ENCODE peak calls at places on chromosomes 5 and 9, in seven cellular contexts. One of them, this sample, is unnamed.

GRCh38 chr5:149284501-149284900 is 12.8 kb downstream of the AFAP1L1 start:
- DNase-seq in GM12865: no peak
- DNase-seq in spleen: no peak
- DNase-seq in BE2C: no peak
- DNase-seq in AG10803: peak
- DNase-seq in sigmoid colon: peak
- DNase-seq in fibroblast of lung: no peak
- DNase-seq in this sample: peak

GRCh38 chr5:142945845-142946244 is 175.7 kb downstream of the ARHGAP26 start:
- DNase-seq in GM12865: no peak
- DNase-seq in spleen: no peak
- DNase-seq in BE2C: no peak
- DNase-seq in AG10803: no peak
- DNase-seq in sigmoid colon: no peak
- DNase-seq in fibroblast of lung: no peak
- DNase-seq in this sample: no peak

GRCh38 chr9:93264338-93265125 is 80.6 kb downstream of the WNK2 start:
- DNase-seq in GM12865: no peak
- DNase-seq in spleen: peak
- DNase-seq in BE2C: no peak
- DNase-seq in AG10803: no peak
- DNase-seq in sigmoid colon: peak
- DNase-seq in fibroblast of lung: no peak
- DNase-seq in this sample: no peak

GRCh38 chr9:99105152-99106043 is 485 bp downstream of the TGFBR1 start:
- DNase-seq in GM12865: peak
- DNase-seq in spleen: peak
- DNase-seq in BE2C: peak
- DNase-seq in AG10803: peak
- DNase-seq in sigmoid colon: peak
- DNase-seq in fibroblast of lung: peak
- DNase-seq in this sample: peak

GRCh38 chr9:106885451-106885850 is 22.5 kb downstream of the ZNF462 start:
- DNase-seq in GM12865: no peak
- DNase-seq in spleen: no peak
- DNase-seq in BE2C: no peak
- DNase-seq in AG10803: peak
- DNase-seq in sigmoid colon: peak
- DNase-seq in fibroblast of lung: peak
- DNase-seq in this sample: no peak

GRCh38 chr9:92975452-92975770 is 28.1 kb downstream of the FGD3 start:
- DNase-seq in GM12865: no peak
- DNase-seq in spleen: no peak
- DNase-seq in BE2C: no peak
- DNase-seq in AG10803: no peak
- DNase-seq in sigmoid colon: no peak
- DNase-seq in fibroblast of lung: no peak
- DNase-seq in this sample: no peak

GRCh38 chr9:82021198-82021597 is 32.6 kb downstream of the SPATA31D1 start:
- DNase-seq in GM12865: no peak
- DNase-seq in spleen: no peak
- DNase-seq in BE2C: no peak
- DNase-seq in AG10803: peak
- DNase-seq in sigmoid colon: peak
- DNase-seq in fibroblast of lung: peak
- DNase-seq in this sample: peak

GRCh38 chr5:41418220-41419031 is 92.0 kb downstream of the PLCXD3 start:
- DNase-seq in GM12865: no peak
- DNase-seq in spleen: no peak
- DNase-seq in BE2C: no peak
- DNase-seq in AG10803: peak
- DNase-seq in sigmoid colon: no peak
- DNase-seq in fibroblast of lung: peak
- DNase-seq in this sample: no peak

GRCh38 chr5:81014348-81014747 is 54.2 kb downstream of the RASGRF2 start:
- DNase-seq in GM12865: no peak
- DNase-seq in spleen: no peak
- DNase-seq in BE2C: no peak
- DNase-seq in AG10803: no peak
- DNase-seq in sigmoid colon: no peak
- DNase-seq in fibroblast of lung: peak
- DNase-seq in this sample: no peak

GRCh38 chr5:21219966-21220365 is 1232.0 kb upstream of the CDH18 start:
- DNase-seq in GM12865: no peak
- DNase-seq in spleen: no peak
- DNase-seq in BE2C: peak
- DNase-seq in AG10803: no peak
- DNase-seq in sigmoid colon: no peak
- DNase-seq in fibroblast of lung: no peak
- DNase-seq in this sample: no peak

GRCh38 chr9:75186767-75187380 is 98.6 kb downstream of the OSTF1 start:
- DNase-seq in GM12865: peak
- DNase-seq in spleen: no peak
- DNase-seq in BE2C: no peak
- DNase-seq in AG10803: peak
- DNase-seq in sigmoid colon: no peak
- DNase-seq in fibroblast of lung: no peak
- DNase-seq in this sample: no peak

GRCh38 chr5:149011084-149011483 is 51.8 kb downstream of the SH3TC2 start:
- DNase-seq in GM12865: no peak
- DNase-seq in spleen: no peak
- DNase-seq in BE2C: peak
- DNase-seq in AG10803: peak
- DNase-seq in sigmoid colon: no peak
- DNase-seq in fibroblast of lung: no peak
- DNase-seq in this sample: no peak

GRCh38 chr5:127011151-127011550 is 19.2 kb downstream of the MARCHF3 start:
- DNase-seq in GM12865: no peak
- DNase-seq in spleen: no peak
- DNase-seq in BE2C: no peak
- DNase-seq in AG10803: peak
- DNase-seq in sigmoid colon: no peak
- DNase-seq in fibroblast of lung: peak
- DNase-seq in this sample: no peak

GRCh38 chr5:133389066-133389590 is 223.2 kb downstream of the FSTL4 start:
- DNase-seq in GM12865: no peak
- DNase-seq in spleen: no peak
- DNase-seq in BE2C: no peak
- DNase-seq in AG10803: no peak
- DNase-seq in sigmoid colon: peak
- DNase-seq in fibroblast of lung: no peak
- DNase-seq in this sample: no peak

GRCh38 chr9:69932901-69933300 is 110.7 kb upstream of the MAMDC2 start:
- DNase-seq in GM12865: peak
- DNase-seq in spleen: no peak
- DNase-seq in BE2C: peak
- DNase-seq in AG10803: no peak
- DNase-seq in sigmoid colon: no peak
- DNase-seq in fibroblast of lung: no peak
- DNase-seq in this sample: no peak

GRCh38 chr5:159874308-159874707 is 42.0 kb upstream of the ADRA1B start:
- DNase-seq in GM12865: no peak
- DNase-seq in spleen: no peak
- DNase-seq in BE2C: no peak
- DNase-seq in AG10803: no peak
- DNase-seq in sigmoid colon: no peak
- DNase-seq in fibroblast of lung: peak
- DNase-seq in this sample: no peak

GRCh38 chr9:14372437-14373318 is 58.7 kb upstream of the NFIB start:
- DNase-seq in GM12865: no peak
- DNase-seq in spleen: no peak
- DNase-seq in BE2C: peak
- DNase-seq in AG10803: peak
- DNase-seq in sigmoid colon: peak
- DNase-seq in fibroblast of lung: peak
- DNase-seq in this sample: no peak

GRCh38 chr9:93117924-93118862 is 15.9 kb downstream of the NINJ1 start:
- DNase-seq in GM12865: no peak
- DNase-seq in spleen: peak
- DNase-seq in BE2C: peak
- DNase-seq in AG10803: no peak
- DNase-seq in sigmoid colon: peak
- DNase-seq in fibroblast of lung: no peak
- DNase-seq in this sample: no peak

GRCh38 chr5:10289353-10289752 is 18.3 kb downstream of the CMBL start:
- DNase-seq in GM12865: no peak
- DNase-seq in spleen: no peak
- DNase-seq in BE2C: peak
- DNase-seq in AG10803: peak
- DNase-seq in sigmoid colon: no peak
- DNase-seq in fibroblast of lung: no peak
- DNase-seq in this sample: no peak

GRCh38 chr9:38296853-38297252 is 95.6 kb upstream of the ALDH1B1 start:
- DNase-seq in GM12865: no peak
- DNase-seq in spleen: no peak
- DNase-seq in BE2C: no peak
- DNase-seq in AG10803: no peak
- DNase-seq in sigmoid colon: no peak
- DNase-seq in fibroblast of lung: no peak
- DNase-seq in this sample: no peak

GRCh38 chr9:38298904-38299303 is 93.6 kb upstream of the ALDH1B1 start:
- DNase-seq in GM12865: no peak
- DNase-seq in spleen: no peak
- DNase-seq in BE2C: no peak
- DNase-seq in AG10803: no peak
- DNase-seq in sigmoid colon: no peak
- DNase-seq in fibroblast of lung: no peak
- DNase-seq in this sample: no peak

GRCh38 chr9:38299856-38300255 is 92.6 kb upstream of the ALDH1B1 start:
- DNase-seq in GM12865: no peak
- DNase-seq in spleen: no peak
- DNase-seq in BE2C: no peak
- DNase-seq in AG10803: no peak
- DNase-seq in sigmoid colon: no peak
- DNase-seq in fibroblast of lung: no peak
- DNase-seq in this sample: no peak

GRCh38 chr9:38295751-38296150 is 96.8 kb upstream of the ALDH1B1 start:
- DNase-seq in GM12865: no peak
- DNase-seq in spleen: no peak
- DNase-seq in BE2C: no peak
- DNase-seq in AG10803: no peak
- DNase-seq in sigmoid colon: no peak
- DNase-seq in fibroblast of lung: no peak
- DNase-seq in this sample: no peak

DNA sequence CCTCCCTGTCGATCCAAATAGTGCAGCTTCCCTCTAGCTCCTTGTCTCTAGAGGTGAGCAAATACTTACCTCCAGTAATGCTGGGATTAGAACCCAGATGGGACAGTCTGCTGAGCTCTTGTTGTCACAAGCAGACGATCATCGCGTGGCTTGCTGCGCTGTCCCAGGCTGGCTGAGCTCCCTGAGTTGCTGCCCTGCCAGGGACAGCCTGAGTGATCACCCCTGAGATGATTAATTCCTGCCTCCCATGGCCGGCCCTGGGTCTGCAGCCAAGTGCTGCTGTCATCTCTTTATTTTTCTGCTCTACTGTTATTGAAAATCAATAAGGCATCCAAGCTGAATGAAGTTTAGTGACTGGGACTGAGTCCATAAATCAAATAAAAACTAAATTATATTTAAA is 94.0 kb upstream of the ALDH1B1 start:
- DNase-seq in GM12865: no peak
- DNase-seq in spleen: no peak
- DNase-seq in BE2C: no peak
- DNase-seq in AG10803: no peak
- DNase-seq in sigmoid colon: no peak
- DNase-seq in fibroblast of lung: no peak
- DNase-seq in this sample: no peak
- TF ChIP-seq CTCF in GM12865: no peak
- TF ChIP-seq CTCF in spleen: no peak
- TF ChIP-seq CTCF in BE2C: no peak
- TF ChIP-seq CTCF in AG10803: no peak
- TF ChIP-seq CTCF in sigmoid colon: no peak
- TF ChIP-seq CTCF in fibroblast of lung: no peak
- TF ChIP-seq CTCF in this sample: no peak

DNA sequence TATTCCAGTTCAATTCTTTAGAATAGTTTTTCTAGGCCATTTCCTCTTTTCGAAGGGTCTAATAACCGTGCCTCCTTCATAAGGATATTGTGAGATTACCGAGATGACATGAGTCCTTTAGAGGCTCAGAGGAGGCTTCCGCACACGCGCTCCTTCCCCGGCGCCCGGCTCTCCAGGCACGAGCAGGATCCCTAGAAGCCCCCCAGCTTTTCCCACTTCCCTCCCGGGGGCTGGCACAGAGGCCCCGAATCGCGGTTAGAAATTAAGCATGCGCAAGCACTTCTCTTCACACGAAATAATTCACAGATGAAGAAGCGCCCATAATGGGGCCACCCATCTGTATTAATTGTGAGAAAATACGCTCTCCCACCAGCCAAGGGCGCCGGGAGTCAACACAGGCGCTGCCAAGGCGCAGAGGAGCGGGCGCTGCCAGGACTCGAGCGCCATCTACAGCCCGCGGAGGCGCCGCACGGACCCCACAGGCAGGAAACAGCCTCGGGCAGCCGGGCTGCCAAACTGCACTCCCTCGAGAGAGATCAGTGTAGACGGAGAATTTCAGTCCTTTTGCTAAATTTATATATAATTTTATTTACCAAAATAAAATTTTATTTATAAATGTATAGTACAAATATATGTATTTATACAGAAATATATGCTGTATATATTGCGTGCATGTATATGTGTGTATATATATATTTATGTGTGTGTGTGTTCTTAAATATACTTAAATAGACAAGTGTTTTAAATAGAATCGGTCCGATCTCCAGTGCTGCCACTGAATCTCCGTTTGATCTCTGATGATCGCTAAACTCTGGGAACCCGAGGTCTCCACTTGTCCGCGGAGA is 258.1 kb upstream of the NFIL3 start:
- DNase-seq in GM12865: peak
- DNase-seq in spleen: peak
- DNase-seq in BE2C: peak
- DNase-seq in AG10803: peak
- DNase-seq in sigmoid colon: peak
- DNase-seq in fibroblast of lung: peak
- DNase-seq in this sample: no peak
- TF ChIP-seq CTCF in GM12865: peak
- TF ChIP-seq CTCF in spleen: peak
- TF ChIP-seq CTCF in BE2C: peak
- TF ChIP-seq CTCF in AG10803: peak
- TF ChIP-seq CTCF in sigmoid colon: peak
- TF ChIP-seq CTCF in fibroblast of lung: peak
- TF ChIP-seq CTCF in this sample: peak

DNA sequence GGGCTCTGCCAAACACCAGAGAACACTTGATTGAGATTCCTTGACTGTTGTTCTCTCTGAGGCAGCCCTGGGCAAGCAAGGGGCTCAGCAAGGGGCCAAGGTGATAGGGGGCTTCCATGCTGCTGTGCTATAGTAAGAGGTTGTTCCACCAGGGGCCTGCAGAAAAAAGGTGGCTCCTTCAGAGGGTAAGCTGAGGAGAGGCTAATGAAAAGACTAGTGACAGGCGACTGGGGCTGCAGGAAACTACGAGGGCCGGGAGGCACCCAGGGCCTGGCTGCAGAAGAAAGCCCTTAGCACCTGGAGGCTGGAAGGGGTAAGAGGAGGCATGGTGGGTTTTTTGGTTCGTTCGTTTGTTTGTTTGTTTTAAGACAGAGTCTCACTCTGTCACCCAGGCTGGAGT is 88.0 kb upstream of the CTNNA1 start:
- DNase-seq in GM12865: no peak
- DNase-seq in spleen: no peak
- DNase-seq in BE2C: no peak
- DNase-seq in AG10803: no peak
- DNase-seq in sigmoid colon: no peak
- DNase-seq in fibroblast of lung: no peak
- DNase-seq in this sample: no peak
- TF ChIP-seq CTCF in GM12865: no peak
- TF ChIP-seq CTCF in spleen: no peak
- TF ChIP-seq CTCF in BE2C: no peak
- TF ChIP-seq CTCF in AG10803: no peak
- TF ChIP-seq CTCF in sigmoid colon: no peak
- TF ChIP-seq CTCF in fibroblast of lung: no peak
- TF ChIP-seq CTCF in this sample: no peak

GRCh38 chr5:146906803-146907202 is 28.2 kb upstream of the PPP2R2B start:
- DNase-seq in GM12865: no peak
- DNase-seq in spleen: no peak
- DNase-seq in BE2C: peak
- DNase-seq in AG10803: no peak
- DNase-seq in sigmoid colon: no peak
- DNase-seq in fibroblast of lung: peak
- DNase-seq in this sample: no peak
- TF ChIP-seq CTCF in GM12865: peak
- TF ChIP-seq CTCF in spleen: no peak
- TF ChIP-seq CTCF in BE2C: peak
- TF ChIP-seq CTCF in AG10803: no peak
- TF ChIP-seq CTCF in sigmoid colon: no peak
- TF ChIP-seq CTCF in fibroblast of lung: no peak
- TF ChIP-seq CTCF in this sample: no peak